ENCODE peak calls at places on chromosomes 12 and 14, in five cellular contexts. M is testis, H is upper lobe of right lung, W is fibroblast of pulmonary artery, Q is Peyer's patch. S is an unnamed sample.

GRCh38 chr14:61677469-61677868 is 17.8 kb upstream of the HIF1A start:
- DNase-seq in M (no peak), H (no peak), W (no peak), Q (no peak), S (no peak)

GRCh38 chr14:89493877-89494634 is 77.0 kb upstream of the FOXN3 start:
- DNase-seq in M (no peak), H (no peak), W (no peak), Q (no peak), S (no peak)

GRCh38 chr12:38956337-38956736 is 50.9 kb upstream of the CPNE8 start:
- DNase-seq in M (no peak), H (no peak), W (peak; percentile 46), Q (no peak), S (no peak)

GRCh38 chr12:27179399-27180214 is 64.5 kb upstream of the STK38L start:
- DNase-seq in M (no peak), H (no peak), W (peak; percentile 95), Q (no peak), S (peak; percentile 85)

GRCh38 chr12:130981156-130981789 is 27.6 kb downstream of the ADGRD1 start:
- DNase-seq in M (no peak), H (peak; percentile 33), W (no peak), Q (no peak), S (no peak)

GRCh38 chr12:117151195-117152031 is 38.9 kb downstream of the FBXO21 start:
- DNase-seq in M (peak; percentile 88), H (peak; percentile 72), W (peak; percentile 67), Q (peak; percentile 58), S (peak; percentile 13)

GRCh38 chr14:67228325-67228984 is 12.8 kb upstream of the PALS1 start:
- DNase-seq in M (no peak), H (no peak), W (no peak), Q (no peak), S (peak; percentile 25)

GRCh38 chr12:132140501-132140900 is 3.6 kb downstream of the DDX51 start:
- DNase-seq in M (peak; percentile 10), H (peak; percentile 63), W (no peak), Q (peak; percentile 33), S (no peak)

GRCh38 chr12:77049767-77050353 is 15.5 kb downstream of the E2F7 start:
- DNase-seq in M (no peak), H (no peak), W (peak; percentile 81), Q (no peak), S (peak; percentile 58)

GRCh38 chr12:13097526-13097925 is 5.9 kb downstream of the GSG1 start:
- DNase-seq in M (no peak), H (no peak), W (no peak), Q (no peak), S (no peak)

GRCh38 chr12:109687250-109687649 is 26.4 kb upstream of the FAM222A start:
- DNase-seq in M (peak; percentile 41), H (no peak), W (no peak), Q (peak; percentile 64), S (no peak)

GRCh38 chr12:115455268-115455681 is 771.3 kb upstream of the TBX3 start:
- DNase-seq in M (no peak), H (no peak), W (no peak), Q (peak; percentile 62), S (no peak)

GRCh38 chr12:30725739-30726138 is 29.0 kb downstream of the CAPRIN2 start:
- DNase-seq in M (no peak), H (no peak), W (peak; percentile 82), Q (no peak), S (peak; percentile 68)

GRCh38 chr14:30928462-30928861 is 54.1 kb downstream of the COCH start:
- DNase-seq in M (no peak), H (no peak), W (peak; percentile 40), Q (no peak), S (no peak)

GRCh38 chr14:72921396-72921795 is 4.9 kb upstream of the DCAF4 start:
- DNase-seq in M (no peak), H (no peak), W (no peak), Q (no peak), S (no peak)

GRCh38 chr12:47271800-47272230 is 192.1 kb upstream of the AMIGO2 start:
- DNase-seq in M (no peak), H (no peak), W (no peak), Q (no peak), S (no peak)

GRCh38 chr12:6772331-6772695 is at the start of gene LAG3:
- DNase-seq in M (peak; percentile 34), H (no peak), W (no peak), Q (no peak), S (no peak)

GRCh38 chr14:49892301-49892635 is 614 bp upstream of the ARF6 start:
- DNase-seq in M (peak; percentile 83), H (no peak), W (peak; percentile 92), Q (peak; percentile 84), S (peak; percentile 82)

GRCh38 chr12:42725839-42726238 is 136.3 kb upstream of the PRICKLE1 start:
- DNase-seq in M (no peak), H (no peak), W (peak; percentile 73), Q (no peak), S (peak; percentile 49)

GRCh38 chr14:77799863-77800730 is at the start of gene ADCK1:
- DNase-seq in M (peak; percentile 96), H (peak; percentile 97), W (peak; percentile 77), Q (peak; percentile 97), S (peak; percentile 61)

GRCh38 chr12:111529424-111530368 is 69.4 kb downstream of the ATXN2 start:
- DNase-seq in M (no peak), H (no peak), W (peak; percentile 72), Q (peak; percentile 70), S (peak; percentile 36)

GRCh38 chr14:52545584-52546317 is 6.6 kb downstream of the TXNDC16 start:
- DNase-seq in M (no peak), H (no peak), W (no peak), Q (no peak), S (no peak)

GRCh38 chr14:52546318-52546670 is 6.0 kb downstream of the TXNDC16 start:
- DNase-seq in M (no peak), H (no peak), W (no peak), Q (no peak), S (no peak)

GRCh38 chr14:52547027-52547426 is 5.3 kb downstream of the TXNDC16 start:
- DNase-seq in M (peak; percentile 28), H (no peak), W (no peak), Q (no peak), S (no peak)

GRCh38 chr14:52550661-52551060 is 1.6 kb downstream of the TXNDC16 start:
- DNase-seq in M (no peak), H (no peak), W (no peak), Q (no peak), S (no peak)

GRCh38 chr14:52547526-52547925 is 4.8 kb downstream of the TXNDC16 start:
- DNase-seq in M (no peak), H (no peak), W (no peak), Q (no peak), S (no peak)
- TF ChIP-seq CTCF in M (no peak), H (no peak), W (no peak), Q (no peak), S (no peak)

GRCh38 chr14:74508292-74508731 is 14.7 kb downstream of the ISCA2 start:
- DNase-seq in M (no peak), H (peak; percentile 51), W (peak; percentile 20), Q (peak; percentile 33), S (no peak)
- TF ChIP-seq CTCF in M (no peak), H (no peak), W (peak; percentile 49), Q (no peak), S (peak; percentile 66)

GRCh38 chr12:65824314-65824563 is at the start of gene HMGA2:
- DNase-seq in M (no peak), H (peak; percentile 68), W (peak; percentile 81), Q (no peak), S (no peak)

GRCh38 chr12:65826513-65827171 is 2.4 kb downstream of the HMGA2 start:
- DNase-seq in M (no peak), H (no peak), W (peak; percentile 59), Q (no peak), S (peak; percentile 77)

GRCh38 chr12:65825323-65825572 is 965 bp downstream of the HMGA2 start:
- DNase-seq in M (no peak), H (no peak), W (no peak), Q (no peak), S (no peak)

GRCh38 chr12:65827827-65828231 is 3.5 kb downstream of the HMGA2 start:
- DNase-seq in M (no peak), H (no peak), W (peak; percentile 53), Q (no peak), S (no peak)

GRCh38 chr12:65825573-65826512 is 1.6 kb downstream of the HMGA2 start:
- DNase-seq in M (no peak), H (peak; percentile 65), W (peak; percentile 54), Q (peak; percentile 48), S (no peak)
- TF ChIP-seq CTCF in M (no peak), H (no peak), W (no peak), Q (no peak), S (no peak)

GRCh38 chr12:101491325-101491724 is 16.2 kb downstream of the SPIC start:
- DNase-seq in M (no peak), H (no peak), W (no peak), Q (no peak), S (no peak)

GRCh38 chr12:101485015-101485414 is 9.9 kb downstream of the SPIC start:
- DNase-seq in M (no peak), H (no peak), W (peak; percentile 1), Q (no peak), S (no peak)

GRCh38 chr12:101490286-101490920 is 15.3 kb downstream of the SPIC start:
- DNase-seq in M (peak; percentile 38), H (no peak), W (peak; percentile 2), Q (peak; percentile 67), S (no peak)
- TF ChIP-seq CTCF in M (no peak), H (peak; percentile 55), W (no peak), Q (peak; percentile 85), S (no peak)

GRCh38 chr14:45526715-45527549 is 273.9 kb upstream of the MIS18BP1 start:
- DNase-seq in M (peak; percentile 68), H (peak; percentile 51), W (no peak), Q (no peak), S (no peak)
- TF ChIP-seq CTCF in M (peak; percentile 33), H (peak; percentile 15), W (peak; percentile 6), Q (peak; percentile 28), S (peak; percentile 37)